ENCODE peak calls at places on chromosomes 13 and 19, in eight cellular contexts. V is uterus, N is esophagus squamous epithelium, G is mammary epithelial cell, E is Caco-2, Z is neural progenitor cell, Y is heart right ventricle, L is ovary. U is an unnamed sample.

GRCh38 chr13:100584901-100585300 is 3.7 kb downstream of the GGACT start:
- DNase-seq in V (no peak), N (no peak), G (no peak), E (no peak), Z (no peak), Y (no peak), L (no peak), U (no peak)

GRCh38 chr13:74770361-74770760 is 636.2 kb upstream of the KLF12 start:
- DNase-seq in V (no peak), N (no peak), G (peak; percentile 81), E (no peak), Z (no peak), Y (no peak), L (no peak), U (no peak)

GRCh38 chr19:18674616-18675015 is 8.9 kb upstream of the CRTC1 start:
- DNase-seq in V (no peak), N (no peak), G (peak; percentile 19), E (no peak), Z (no peak), Y (peak; percentile 72), L (no peak), U (no peak)

GRCh38 chr19:46721269-46722003 is 4.5 kb upstream of the PRKD2 start:
- DNase-seq in V (no peak), N (no peak), G (no peak), E (peak; percentile 59), Z (peak; percentile 46), Y (no peak), L (no peak), U (no peak)

GRCh38 chr19:19642506-19643157 is 825 bp downstream of the GMIP start:
- DNase-seq in V (no peak), N (no peak), G (no peak), E (no peak), Z (peak; percentile 26), Y (no peak), L (no peak), U (no peak)

GRCh38 chr13:109198585-109198984 is 569.2 kb downstream of the MYO16 start:
- DNase-seq in V (no peak), N (no peak), G (peak; percentile 96), E (no peak), Z (no peak), Y (no peak), L (no peak), U (no peak)

GRCh38 chr19:5018224-5019015 is 49.5 kb downstream of the KDM4B start:
- DNase-seq in V (no peak), N (no peak), G (no peak), E (no peak), Z (no peak), Y (no peak), L (no peak), U (no peak)

GRCh38 chr13:112187527-112188297 is 120.8 kb downstream of the SOX1 start:
- DNase-seq in V (no peak), N (no peak), G (no peak), E (no peak), Z (no peak), Y (no peak), L (no peak), U (no peak)

GRCh38 chr13:38099751-38100150 is 230.2 kb upstream of the TRPC4 start:
- DNase-seq in V (no peak), N (no peak), G (no peak), E (no peak), Z (no peak), Y (no peak), L (no peak), U (no peak)

GRCh38 chr13:36084131-36084530 is 47.1 kb downstream of the DCLK1 start:
- DNase-seq in V (no peak), N (no peak), G (no peak), E (no peak), Z (no peak), Y (no peak), L (no peak), U (no peak)

GRCh38 chr19:34661357-34661756 is 15.6 kb downstream of the SCGB2B2 start:
- DNase-seq in V (no peak), N (no peak), G (no peak), E (no peak), Z (no peak), Y (no peak), L (no peak), U (no peak)

GRCh38 chr13:50244913-50245574 is 229.8 kb downstream of the KCNRG start:
- DNase-seq in V (no peak), N (no peak), G (peak; percentile 97), E (peak; percentile 78), Z (no peak), Y (no peak), L (no peak), U (peak; percentile 12)

GRCh38 chr19:39160889-39161672 is 35.5 kb downstream of the PAK4 start:
- DNase-seq in V (no peak), N (no peak), G (peak; percentile 70), E (no peak), Z (no peak), Y (no peak), L (peak; percentile 30), U (no peak)

DNA sequence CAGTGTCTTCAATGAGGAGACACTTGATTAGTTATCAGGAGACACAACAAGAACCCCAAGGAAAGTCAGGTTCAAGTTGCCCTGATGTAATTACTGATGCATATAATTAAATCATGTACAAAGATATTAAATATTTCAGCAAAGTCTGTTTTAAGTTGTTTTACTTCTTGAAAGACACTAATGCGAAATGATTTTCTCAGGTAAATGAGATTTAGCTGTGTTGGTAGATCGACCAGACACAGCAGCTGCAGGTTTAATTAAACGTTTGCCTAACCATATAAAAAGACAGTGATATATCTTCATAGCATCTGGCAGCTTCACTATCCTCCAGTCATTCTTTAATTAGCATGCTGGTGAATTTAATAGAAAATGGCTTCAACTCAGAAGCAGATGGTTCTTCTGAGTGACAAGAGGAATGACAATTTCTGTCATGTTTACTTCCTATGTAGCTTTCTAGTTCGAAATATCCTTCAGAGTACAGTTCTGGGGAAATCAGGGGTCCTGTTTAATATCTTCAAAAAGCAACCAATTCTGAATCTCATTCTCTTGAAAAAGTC is 69.3 kb downstream of the NHLRC3 start:
- DNase-seq in V (no peak), N (no peak), G (no peak), E (no peak), Z (no peak), Y (no peak), L (no peak), U (no peak)
- H3K4me1 ChIP-seq in V (no peaks in the 10 kb centered on the region), N (no peaks in the 10 kb centered on the region), G (no peaks in the 10 kb centered on the region), E (no peaks in the 10 kb centered on the region), Z (peaks cover 14% of the 10 kb centered on the region), Y (peaks cover 4% of the 10 kb centered on the region), L (no peaks in the 10 kb centered on the region), U (no peaks in the 10 kb centered on the region)

DNA sequence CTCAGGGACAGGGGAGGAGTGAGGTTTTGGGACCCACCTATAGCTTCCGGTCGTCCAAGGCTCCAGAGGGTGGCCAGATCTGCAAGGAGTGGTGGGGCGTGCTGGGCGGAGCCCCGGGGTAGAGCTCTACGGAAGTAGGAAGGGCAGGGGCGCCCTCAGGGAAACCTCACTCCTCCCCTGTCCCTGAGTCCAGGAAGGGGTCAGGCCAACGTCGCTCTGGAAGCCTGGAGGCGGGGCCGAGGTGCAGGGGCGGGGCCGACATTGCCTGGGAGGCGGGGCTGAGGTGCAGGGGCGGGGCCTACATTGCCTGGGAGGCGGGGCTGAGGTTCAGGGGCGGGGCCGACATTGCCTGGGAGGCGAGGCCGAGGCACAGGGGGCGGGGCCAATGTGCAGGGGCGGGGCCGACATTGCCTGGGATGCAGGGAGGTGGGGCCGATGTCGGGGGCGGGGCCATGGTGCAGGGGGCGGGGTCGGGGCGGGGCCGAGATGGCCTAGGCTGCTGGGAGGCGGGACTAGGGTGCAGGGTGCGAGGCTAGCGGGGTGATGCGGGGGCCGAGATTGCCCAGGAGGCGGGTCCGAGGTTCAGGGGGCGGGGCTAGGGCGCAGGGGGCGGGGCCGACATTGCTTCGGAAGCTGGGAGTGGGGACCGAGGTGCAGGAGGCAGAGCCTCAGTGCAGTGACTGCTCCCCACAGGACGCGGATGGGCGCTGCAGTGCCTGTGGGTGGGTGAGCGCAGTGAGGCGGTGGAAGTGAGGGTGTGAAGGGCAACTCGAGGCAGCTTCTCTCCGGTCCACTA is 4.9 kb upstream of the PALM start:
- DNase-seq in V (peak; percentile 77), N (no peak), G (peak; percentile 16), E (peak; percentile 54), Z (peak; percentile 86), Y (peak; percentile 69), L (peak; percentile 89), U (peak; percentile 29)
- H3K27me3 ChIP-seq in V (no peaks in the 10 kb centered on the region), N (no peaks in the 10 kb centered on the region), G (peaks cover 7% of the 10 kb centered on the region), E (no peaks in the 10 kb centered on the region), Z (peaks cover 16% of the 10 kb centered on the region), Y (peaks cover 18% of the 10 kb centered on the region), L (no peaks in the 10 kb centered on the region), U (no peaks in the 10 kb centered on the region)

GRCh38 chr19:44190020-44190419 is 22.3 kb upstream of the ZNF227 start:
- DNase-seq in V (no peak), N (no peak), G (no peak), E (no peak), Z (no peak), Y (no peak), L (no peak), U (no peak)
- H3K9me3 ChIP-seq in V (peaks cover 3% of the 10 kb centered on the region), N (peaks cover 11% of the 10 kb centered on the region), G (no peaks in the 10 kb centered on the region), E (no peaks in the 10 kb centered on the region), Z (peaks cover 7% of the 10 kb centered on the region), Y (no peaks in the 10 kb centered on the region), L (peaks cover 11% of the 10 kb centered on the region), U (peaks cover 25% of the 10 kb centered on the region)

GRCh38 chr13:90453342-90453741 is 894.1 kb upstream of the MIR17HG start:
- DNase-seq in V (no peak), N (no peak), G (no peak), E (no peak), Z (no peak), Y (no peak), L (no peak), U (no peak)

GRCh38 chr13:90454002-90454636 is 893.4 kb upstream of the MIR17HG start:
- DNase-seq in V (no peak), N (no peak), G (peak; percentile 8), E (no peak), Z (no peak), Y (no peak), L (no peak), U (no peak)

GRCh38 chr13:90461398-90461797 is 886.1 kb upstream of the MIR17HG start:
- DNase-seq in V (no peak), N (no peak), G (no peak), E (no peak), Z (no peak), Y (no peak), L (no peak), U (no peak)

GRCh38 chr13:90455861-90456260 is 891.6 kb upstream of the MIR17HG start:
- DNase-seq in V (no peak), N (no peak), G (no peak), E (peak; percentile 15), Z (no peak), Y (no peak), L (no peak), U (no peak)
- H3K4me1 ChIP-seq in V (no peaks in the 10 kb centered on the region), N (no peaks in the 10 kb centered on the region), G (no peaks in the 10 kb centered on the region), E (no peaks in the 10 kb centered on the region), Z (no peaks in the 10 kb centered on the region), Y (no peaks in the 10 kb centered on the region), L (no peaks in the 10 kb centered on the region), U (no peaks in the 10 kb centered on the region)

DNA sequence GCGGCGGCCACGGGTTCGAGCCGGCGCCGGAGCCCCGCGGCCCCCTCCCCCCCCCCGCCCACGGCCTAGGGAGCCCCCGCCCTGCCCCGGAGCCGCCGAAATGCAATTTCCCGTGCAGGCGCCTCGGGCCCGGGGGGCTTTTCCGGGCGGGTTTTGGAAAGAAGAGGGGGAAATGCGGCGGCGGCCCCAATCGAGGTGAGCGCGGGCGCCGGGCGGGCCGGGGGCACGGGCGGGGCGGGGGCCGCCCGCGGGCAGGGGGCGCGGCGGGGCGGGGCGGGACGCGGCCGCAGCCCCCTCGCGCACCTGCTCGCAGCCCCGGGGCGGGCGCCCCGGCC is 11.7 kb upstream of the NANOS3 start:
- DNase-seq in V (no peak), N (no peak), G (no peak), E (no peak), Z (no peak), Y (no peak), L (no peak), U (no peak)
- H3K27me3 ChIP-seq in V (no peaks in the 10 kb centered on the region), N (no peaks in the 10 kb centered on the region), G (peaks cover 2% of the 10 kb centered on the region), E (no peaks in the 10 kb centered on the region), Z (peaks cover 83% of the 10 kb centered on the region), Y (no peaks in the 10 kb centered on the region), L (no peaks in the 10 kb centered on the region), U (no peaks in the 10 kb centered on the region)